ENCODE peak calls at places on chromosomes 6 and 20, in six cellular contexts. J, E, D, F, U and X are unnamed samples.

GRCh38 chr6:26351544-26351953 is 13.4 kb upstream of the BTN3A2 start:
- DNase-seq in J (peak), E (no peak), D (no peak), F (no peak), U (peak), X (no peak)

GRCh38 chr6:114785235-114786127 is 442.7 kb upstream of the HS3ST5 start:
- DNase-seq in J (no peak), E (no peak), D (no peak), F (no peak), U (peak), X (no peak)

GRCh38 chr20:53030061-53030460 is 57.9 kb downstream of the TSHZ2 start:
- DNase-seq in J (no peak), E (no peak), D (no peak), F (no peak), U (no peak), X (no peak)

GRCh38 chr6:170358496-170358895 is 51.9 kb downstream of the FAM120B start:
- DNase-seq in J (no peak), E (peak), D (peak), F (no peak), U (no peak), X (no peak)

GRCh38 chr6:135180458-135181332 is at the start of gene MYB:
- DNase-seq in J (peak), E (no peak), D (peak), F (peak), U (peak), X (peak)

GRCh38 chr6:157999100-158000051 is 17.7 kb downstream of the SYNJ2 start:
- DNase-seq in J (no peak), E (no peak), D (no peak), F (no peak), U (no peak), X (peak)

GRCh38 chr20:30610044-30610693 is 647.3 kb upstream of the DEFB115 start:
- DNase-seq in J (no peak), E (peak), D (no peak), F (no peak), U (no peak), X (no peak)

GRCh38 chr6:84967389-84967788 is 203.0 kb upstream of the TBX18 start:
- DNase-seq in J (peak), E (no peak), D (no peak), F (no peak), U (no peak), X (no peak)

GRCh38 chr20:4457566-4458543 is 263.9 kb upstream of the PRND start:
- DNase-seq in J (no peak), E (no peak), D (no peak), F (no peak), U (peak), X (no peak)

GRCh38 chr6:24547243-24547642 is 52.5 kb downstream of the ALDH5A1 start:
- DNase-seq in J (no peak), E (no peak), D (no peak), F (peak), U (peak), X (no peak)

GRCh38 chr20:61939691-61940360 is 125.9 kb downstream of the TAF4 start:
- DNase-seq in J (no peak), E (no peak), D (no peak), F (no peak), U (no peak), X (no peak)

GRCh38 chr6:168263351-168263905 is 56.1 kb downstream of the DACT2 start:
- DNase-seq in J (no peak), E (no peak), D (no peak), F (no peak), U (no peak), X (no peak)

GRCh38 chr20:59042151-59042795 is at the start of gene PRELID3B:
- DNase-seq in J (peak), E (peak), D (no peak), F (no peak), U (peak), X (no peak)

GRCh38 chr6:158323561-158323958 is 11.3 kb downstream of the TULP4 start:
- DNase-seq in J (no peak), E (no peak), D (no peak), F (no peak), U (no peak), X (no peak)

GRCh38 chr20:17666491-17666890 is 15.6 kb downstream of the RRBP1 start:
- DNase-seq in J (no peak), E (no peak), D (no peak), F (no peak), U (no peak), X (no peak)

GRCh38 chr6:13397359-13398080 is 69.2 kb upstream of the TBC1D7 start:
- DNase-seq in J (no peak), E (no peak), D (no peak), F (no peak), U (peak), X (no peak)

GRCh38 chr20:34516874-34517542 is 786 bp downstream of the DYNLRB1 start:
- DNase-seq in J (no peak), E (no peak), D (no peak), F (peak), U (no peak), X (no peak)

GRCh38 chr20:258963-259362 is 1.4 kb downstream of the DEFB132 start:
- DNase-seq in J (peak), E (no peak), D (no peak), F (no peak), U (peak), X (no peak)

GRCh38 chr20:44597516-44597915 is 15.1 kb downstream of the PKIG start:
- DNase-seq in J (no peak), E (no peak), D (no peak), F (no peak), U (no peak), X (no peak)

GRCh38 chr6:45607818-45608217 is 230.1 kb upstream of the SUPT3H start:
- DNase-seq in J (no peak), E (no peak), D (no peak), F (no peak), U (peak), X (no peak)

GRCh38 chr6:111771084-111771411 is 102.2 kb downstream of the FYN start:
- DNase-seq in J (no peak), E (no peak), D (no peak), F (no peak), U (no peak), X (no peak)

GRCh38 chr6:111770263-111771083 is 102.8 kb downstream of the FYN start:
- DNase-seq in J (no peak), E (no peak), D (no peak), F (no peak), U (no peak), X (no peak)

GRCh38 chr6:111768431-111768770 is 104.9 kb downstream of the FYN start:
- DNase-seq in J (peak), E (no peak), D (no peak), F (no peak), U (no peak), X (no peak)

GRCh38 chr6:111767752-111768430 is 105.4 kb downstream of the FYN start:
- DNase-seq in J (no peak), E (no peak), D (no peak), F (no peak), U (no peak), X (no peak)

GRCh38 chr6:111769365-111770127 is 103.7 kb downstream of the FYN start:
- DNase-seq in J (no peak), E (no peak), D (no peak), F (no peak), U (no peak), X (no peak)
- H3K27ac ChIP-seq in J (no peak), E (no peak), D (no peak), F (no peak), U (no peak), X (no peak)

DNA sequence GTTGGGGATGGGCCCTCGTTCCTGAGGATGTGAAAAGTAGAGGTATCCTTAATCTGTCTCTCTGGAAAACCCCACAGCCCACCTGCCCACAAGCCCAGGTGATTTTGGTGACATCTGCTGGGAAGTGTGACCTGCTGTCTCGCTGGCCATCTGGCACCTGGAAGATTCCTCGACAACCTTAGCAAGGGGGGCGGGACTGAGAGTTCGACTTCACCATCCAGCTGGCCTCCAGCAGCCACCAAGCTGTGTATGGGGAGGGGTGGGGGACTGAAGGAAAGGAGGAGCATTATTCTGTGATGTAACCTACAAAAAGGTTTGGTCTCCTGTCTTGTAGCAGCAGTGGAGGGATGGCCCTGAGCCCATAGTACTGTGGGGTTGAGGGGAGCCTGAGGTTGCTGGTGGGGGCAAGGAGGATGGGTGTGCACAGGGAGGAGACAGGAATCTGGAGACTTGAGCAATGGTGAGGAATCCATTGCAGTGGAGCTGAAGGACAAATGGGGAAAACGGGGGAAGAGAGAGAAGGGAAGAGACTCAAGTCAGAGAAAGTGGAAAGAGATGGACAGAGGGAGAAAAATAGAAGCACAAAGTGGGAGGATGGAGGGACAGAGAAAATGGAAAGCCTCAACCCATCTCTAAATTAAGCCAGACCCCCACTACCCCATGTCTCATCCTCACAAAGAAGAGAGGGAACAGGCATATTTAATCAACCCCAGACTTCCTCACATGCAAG is 4.0 kb downstream of the LY6G6F start:
- DNase-seq in J (no peak), E (no peak), D (no peak), F (no peak), U (no peak), X (no peak)
- H3K27ac ChIP-seq in J (no peak), E (no peak), D (no peak), F (no peak), U (no peak), X (no peak)

DNA sequence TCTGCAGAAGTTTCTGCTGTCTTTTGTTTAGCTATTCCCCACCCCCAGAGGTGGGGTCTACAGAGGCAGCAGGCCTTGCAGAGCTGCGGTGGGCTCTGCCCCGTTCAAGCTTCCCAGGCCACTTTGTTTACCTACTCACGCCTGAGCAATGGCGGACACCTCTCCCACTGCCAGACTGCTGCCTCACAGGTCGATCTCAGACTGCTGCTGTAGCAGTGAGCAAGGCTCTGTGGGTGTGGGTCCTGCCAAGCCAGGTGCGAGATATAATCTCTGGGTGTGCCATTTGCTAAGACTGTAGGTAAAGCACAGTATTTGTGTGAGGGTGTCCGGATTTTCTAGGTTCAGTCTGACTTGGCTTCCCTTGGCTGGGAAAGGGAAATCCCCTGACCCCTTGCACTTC is 23.6 kb upstream of the ZNF337 start:
- DNase-seq in J (no peak), E (no peak), D (no peak), F (no peak), U (no peak), X (no peak)
- H3K27ac ChIP-seq in J (no peak), E (no peak), D (no peak), F (no peak), U (no peak), X (no peak)

DNA sequence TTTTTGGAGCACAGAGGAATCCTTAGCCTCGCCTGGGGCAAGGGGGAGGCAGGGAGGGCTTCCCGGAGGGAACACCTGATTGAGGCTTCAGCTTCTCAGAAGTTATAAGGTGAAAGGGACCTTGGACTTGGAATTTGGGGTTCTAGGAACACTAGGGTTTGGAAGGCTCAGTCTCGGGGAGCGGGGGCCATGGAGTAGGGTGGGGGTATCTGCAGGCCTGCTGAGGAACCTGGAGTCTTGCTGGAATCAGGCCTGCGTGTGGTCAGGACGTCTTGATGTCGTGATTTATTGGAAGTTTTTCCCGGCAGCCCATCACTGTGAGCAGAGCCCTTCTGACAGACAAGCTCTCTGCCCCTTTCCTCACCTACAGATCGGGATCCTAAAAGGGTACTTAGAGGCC is 50.7 kb downstream of the EFCAB8 start:
- DNase-seq in J (no peak), E (no peak), D (no peak), F (no peak), U (no peak), X (peak)
- H3K27ac ChIP-seq in J (no peak), E (no peak), D (no peak), F (no peak), U (no peak), X (no peak)

GRCh38 chr20:50625986-50626677 is 65.2 kb downstream of the RIPOR3 start:
- DNase-seq in J (peak), E (peak), D (peak), F (no peak), U (no peak), X (no peak)
- H3K27ac ChIP-seq in J (no peak), E (no peak), D (no peak), F (no peak), U (no peak), X (no peak)

GRCh38 chr6:56927538-56928453 is 27.1 kb upstream of the BEND6 start:
- DNase-seq in J (no peak), E (no peak), D (no peak), F (no peak), U (no peak), X (no peak)
- H3K27ac ChIP-seq in J (no peak), E (no peak), D (no peak), F (no peak), U (no peak), X (no peak)

GRCh38 chr6:33017694-33018353 is 8.4 kb upstream of the HLA-DOA start:
- DNase-seq in J (no peak), E (no peak), D (no peak), F (no peak), U (no peak), X (no peak)

GRCh38 chr6:33017024-33017423 is 7.6 kb upstream of the HLA-DOA start:
- DNase-seq in J (no peak), E (no peak), D (no peak), F (no peak), U (no peak), X (no peak)

GRCh38 chr6:33019358-33019757 is 10.0 kb upstream of the HLA-DOA start:
- DNase-seq in J (peak), E (no peak), D (no peak), F (no peak), U (no peak), X (no peak)

GRCh38 chr6:33018418-33018817 is 9.0 kb upstream of the HLA-DOA start:
- DNase-seq in J (peak), E (no peak), D (no peak), F (no peak), U (no peak), X (no peak)

GRCh38 chr6:33018904-33019303 is 9.5 kb upstream of the HLA-DOA start:
- DNase-seq in J (peak), E (peak), D (peak), F (peak), U (no peak), X (peak)
- H3K27ac ChIP-seq in J (no peak), E (peak), D (peak), F (no peak), U (no peak), X (peak)

DNA sequence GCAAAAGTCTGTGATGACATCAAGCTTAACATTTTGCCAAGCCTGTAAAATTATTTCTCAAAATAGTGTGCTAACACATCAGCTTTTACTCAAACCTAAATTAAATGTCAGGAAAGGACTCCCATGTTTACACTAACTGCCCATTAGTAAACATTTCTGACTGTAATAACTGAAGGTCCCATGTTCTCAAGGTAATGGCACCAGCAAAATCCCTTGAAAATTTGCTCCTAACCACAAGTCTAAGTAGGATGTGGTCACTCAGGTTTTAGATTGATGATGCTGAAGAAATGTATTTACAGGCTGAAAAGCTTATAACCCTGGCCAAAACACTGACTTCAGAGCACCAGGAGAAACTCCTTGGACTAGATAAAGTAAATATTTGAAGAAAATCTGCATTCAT is 33.0 kb downstream of the BACH2 start:
- DNase-seq in J (no peak), E (no peak), D (no peak), F (no peak), U (no peak), X (no peak)
- H3K27ac ChIP-seq in J (no peak), E (no peak), D (no peak), F (no peak), U (no peak), X (no peak)